ENCODE peak calls at places on chromosome 7, in four cellular contexts. U is astrocyte of the spinal cord, K is IMR-90, Y is choroid plexus epithelial cell. Q is an unnamed sample.

GRCh38 chr7:43927810-43928209 is 1.6 kb downstream of the UBE2D4 start:
- DNase-seq in K (no peak), Y (no peak), U (no peak), Q (no peak)

GRCh38 chr7:122219253-122219865 is 75.3 kb upstream of the AASS start:
- DNase-seq in Y (peak; percentile 59), U (peak; percentile 26), K (peak; percentile 26), Q (peak; percentile 33)

GRCh38 chr7:71130280-71130679 is 1.7 kb upstream of the GALNT17 start:
- DNase-seq in K (no peak), U (no peak), Y (no peak), Q (no peak)

GRCh38 chr7:141701489-141702046 is 398 bp downstream of the DENND11 start:
- DNase-seq in Y (peak; percentile 16), U (no peak), K (no peak), Q (no peak)

GRCh38 chr7:84055904-84056615 is 138.5 kb downstream of the SEMA3A start:
- DNase-seq in U (no peak), K (no peak), Y (peak; percentile 23), Q (no peak)

GRCh38 chr7:157514306-157514705 is 177.5 kb downstream of the DNAJB6 start:
- DNase-seq in Y (no peak), U (no peak), K (no peak), Q (no peak)

GRCh38 chr7:149879801-149880738 is 6.3 kb downstream of the ATP6V0E2 start:
- DNase-seq in U (no peak), Y (no peak), K (no peak), Q (no peak)

GRCh38 chr7:127186686-127187085 is 66.1 kb downstream of the GRM8 start:
- DNase-seq in U (no peak), Y (no peak), K (no peak), Q (no peak)

GRCh38 chr7:47035522-47035921 is 546.4 kb downstream of the TNS3 start:
- DNase-seq in U (no peak), K (no peak), Y (no peak), Q (no peak)

GRCh38 chr7:111089822-111090426 is 1.0 kb upstream of the LRRN3 start:
- DNase-seq in Y (peak; percentile 80), K (peak; percentile 64), U (peak; percentile 65), Q (peak; percentile 66)

GRCh38 chr7:64999165-65000004 is 7.1 kb downstream of the ERV3-1 start:
- DNase-seq in K (peak; percentile 53), U (peak; percentile 15), Y (peak; percentile 97), Q (peak; percentile 80)

GRCh38 chr7:158996214-158997109 is 140.1 kb downstream of the DYNC2I1 start:
- DNase-seq in Y (no peak), K (no peak), U (no peak), Q (no peak)

GRCh38 chr7:108200326-108200725 is 70.2 kb upstream of the LAMB4 start:
- DNase-seq in Y (no peak), U (no peak), K (peak; percentile 30), Q (peak; percentile 77)

GRCh38 chr7:148867571-148868377 is 16.3 kb downstream of the EZH2 start:
- DNase-seq in K (no peak), Y (no peak), U (no peak), Q (no peak)

GRCh38 chr7:77427996-77428603 is 12.0 kb upstream of the GSAP start:
- DNase-seq in U (peak; percentile 41), K (peak; percentile 78), Y (peak; percentile 72), Q (peak; percentile 73)

GRCh38 chr7:44087914-44088838 is 5.8 kb upstream of the POLM start:
- DNase-seq in Y (peak; percentile 64), U (peak; percentile 84), K (peak; percentile 81), Q (peak; percentile 96)

GRCh38 chr7:28957822-28958234 is 302 bp downstream of the TRIL start:
- DNase-seq in K (no peak), Y (peak; percentile 13), U (peak; percentile 7), Q (no peak)
- H3K4me3 ChIP-seq in K (peak overlapping the region; percentile 39), Y (peak overlapping the region; percentile 45), U (peak overlapping the region; percentile 39), Q (peak overlapping the region; percentile 33)

DNA sequence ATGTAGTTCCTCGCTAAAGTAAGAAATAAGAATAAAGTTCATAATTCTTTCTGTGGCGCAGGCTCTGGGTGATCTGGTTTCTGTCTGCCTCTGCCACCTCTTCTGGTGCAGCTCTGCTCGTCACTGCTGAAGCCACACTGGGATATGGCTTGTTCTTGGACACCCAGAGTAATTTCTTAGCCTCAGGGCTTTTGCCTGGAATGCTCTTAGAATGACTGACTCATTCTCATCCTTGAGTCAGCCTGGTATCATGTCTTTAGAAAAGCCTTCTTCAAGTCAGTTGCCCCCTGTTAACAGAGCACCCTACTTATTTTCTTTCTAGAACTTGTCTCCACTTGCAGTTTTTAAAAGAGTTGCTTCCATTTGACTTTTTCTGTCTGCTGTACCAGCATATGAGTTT is 2.0 kb downstream of the ZSCAN25 start:
- DNase-seq in U (no peak), Y (no peak), K (peak; percentile 75), Q (peak; percentile 36)
- H3K4me3 ChIP-seq in U (no peak overlapping the region), Y (no peak overlapping the region), K (no peak overlapping the region), Q (no peak overlapping the region)

DNA sequence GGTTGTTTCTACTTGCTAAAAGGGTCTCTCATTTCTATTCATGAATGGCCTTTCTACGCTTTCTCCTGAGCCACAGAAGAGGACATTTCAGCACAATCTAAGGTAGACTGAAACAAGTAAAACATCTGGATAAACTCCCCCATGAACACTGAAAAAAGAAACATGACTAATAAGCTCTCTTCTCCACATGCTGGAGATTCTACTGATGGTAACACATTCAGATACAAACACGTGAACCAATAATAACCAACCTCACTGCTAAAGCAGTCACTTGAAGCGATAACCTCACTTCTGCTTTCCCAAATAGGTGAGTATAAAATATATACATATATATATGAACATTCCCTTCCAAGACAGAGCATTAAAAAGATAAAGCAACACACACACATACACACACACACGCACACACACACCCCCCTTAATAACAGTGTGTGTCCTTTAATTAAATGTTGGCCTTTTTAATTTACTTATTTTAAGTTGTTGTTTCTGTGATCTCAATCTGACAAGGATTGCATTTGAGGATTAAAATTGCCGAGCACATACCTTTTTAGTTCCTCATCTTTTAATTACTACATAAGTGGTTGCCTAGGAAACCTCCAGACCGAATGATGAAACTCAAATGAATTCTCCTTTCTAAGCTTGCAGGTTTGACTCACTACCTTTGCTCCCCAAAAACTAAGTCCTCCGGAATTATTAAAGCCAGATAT is 292.4 kb upstream of the KLF14 start:
- DNase-seq in U (peak; percentile 61), K (peak; percentile 77), Y (peak; percentile 64), Q (peak; percentile 80)
- H3K4me3 ChIP-seq in U (no peak overlapping the region), K (no peak overlapping the region), Y (no peak overlapping the region), Q (no peak overlapping the region)

DNA sequence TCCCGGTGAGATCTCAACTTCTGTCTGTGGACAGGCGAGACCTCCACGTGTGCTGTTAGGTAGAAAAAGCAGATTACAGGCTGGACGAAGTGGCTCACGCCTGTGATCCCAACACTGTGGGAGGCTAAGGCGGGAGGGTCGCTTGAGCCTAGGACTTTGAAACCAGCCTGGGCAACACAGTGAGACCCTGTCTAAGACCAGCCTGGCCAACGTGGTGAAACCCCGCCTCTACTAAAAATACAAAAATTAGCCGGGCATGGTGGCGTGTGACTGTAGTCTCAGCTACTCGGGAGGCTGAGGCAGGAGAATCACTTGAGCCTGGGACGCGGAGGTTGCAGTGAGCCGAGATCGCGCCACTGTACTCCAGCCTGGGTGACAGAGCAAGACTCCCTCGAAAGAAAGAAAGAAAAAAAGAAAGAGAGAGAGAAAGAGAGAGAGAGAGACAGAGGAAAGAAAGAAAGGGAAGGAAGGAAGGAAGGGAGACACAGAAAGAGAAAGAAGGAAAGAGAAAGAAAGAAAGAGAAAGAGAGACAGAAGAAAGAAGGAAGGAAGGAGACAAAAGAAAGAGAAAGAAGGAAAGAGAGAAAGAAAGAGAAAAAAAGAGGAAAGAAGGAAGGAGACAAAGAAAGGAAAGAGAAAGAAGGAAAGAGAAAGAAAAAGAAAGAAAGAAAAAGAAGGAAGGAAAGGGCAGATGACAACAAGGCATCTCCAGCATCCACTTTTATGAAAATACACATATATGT is 29.6 kb upstream of the SUN1 start:
- DNase-seq in K (no peak), U (no peak), Y (no peak), Q (no peak)
- H3K4me3 ChIP-seq in K (no peak overlapping the region), U (no peak overlapping the region), Y (no peak overlapping the region), Q (no peak overlapping the region)

DNA sequence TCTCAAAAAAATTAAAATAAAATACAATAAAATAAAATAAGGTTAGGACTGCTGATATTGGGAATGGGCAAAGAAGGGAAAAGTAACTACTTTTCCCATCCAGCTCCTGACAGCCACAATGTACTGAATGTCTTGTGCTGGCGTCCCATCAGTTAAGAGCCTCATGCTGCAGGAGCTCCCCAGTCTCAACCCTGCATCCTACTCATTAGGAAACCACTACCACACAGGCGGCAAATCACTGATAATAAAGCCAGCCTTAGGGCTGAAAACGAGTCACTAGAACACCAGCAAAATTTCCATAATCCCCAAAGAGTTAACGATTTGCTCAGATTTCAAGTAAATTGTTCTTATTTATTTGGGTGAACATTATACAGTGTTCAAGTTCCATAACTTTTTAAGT is 4.3 kb downstream of the YWHAG start:
- DNase-seq in K (no peak), U (no peak), Y (no peak), Q (no peak)
- H3K4me3 ChIP-seq in K (no peak overlapping the region), U (no peak overlapping the region), Y (no peak overlapping the region), Q (no peak overlapping the region)

GRCh38 chr7:49774459-49775064 is 1.1 kb downstream of the VWC2 start:
- DNase-seq in U (no peak), Y (no peak), K (no peak), Q (no peak)

GRCh38 chr7:49776994-49777393 is 3.6 kb downstream of the VWC2 start:
- DNase-seq in U (no peak), Y (no peak), K (no peak), Q (no peak)

GRCh38 chr7:49775065-49775948 is 1.9 kb downstream of the VWC2 start:
- DNase-seq in Y (no peak), K (no peak), U (no peak), Q (no peak)

GRCh38 chr7:49773939-49774458 is 561 bp downstream of the VWC2 start:
- DNase-seq in Y (no peak), U (no peak), K (no peak), Q (no peak)

GRCh38 chr7:49775949-49776443 is 2.6 kb downstream of the VWC2 start:
- DNase-seq in K (no peak), Y (no peak), U (no peak), Q (no peak)
- H3K4me3 ChIP-seq in K (no peak overlapping the region), Y (no peak overlapping the region), U (no peak overlapping the region), Q (no peak overlapping the region)

GRCh38 chr7:120538335-120538734 is 265.4 kb downstream of the KCND2 start:
- DNase-seq in K (no peak), Y (no peak), U (no peak), Q (no peak)
- H3K4me3 ChIP-seq in K (no peak overlapping the region), Y (no peak overlapping the region), U (no peak overlapping the region), Q (no peak overlapping the region)